ENCODE peak calls at places on chromosomes 7 and 10, in nine cellular contexts. One of them, this sample, is unnamed.

GRCh38 chr7:115033917-115034459 is 112.1 kb downstream of the MDFIC start:
- DNase-seq in HCT116: no peak
- DNase-seq in KG1: no peak
- DNase-seq in activated naive CD4-positive, alpha-beta T cell: no peak
- DNase-seq in omental fat pad: no peak
- DNase-seq in psoas muscle: no peak
- DNase-seq in NCI-H1092 treated with DMSO at 0.1 percent for 48 hours: no peak
- DNase-seq in gastrocnemius medialis: no peak
- DNase-seq in brain microvascular endothelial cell: no peak
- DNase-seq in this sample: no peak

GRCh38 chr10:97050205-97050745 is 135.5 kb downstream of the SLIT1 start:
- DNase-seq in HCT116: no peak
- DNase-seq in KG1: no peak
- DNase-seq in activated naive CD4-positive, alpha-beta T cell: no peak
- DNase-seq in omental fat pad: no peak
- DNase-seq in psoas muscle: no peak
- DNase-seq in NCI-H1092 treated with DMSO at 0.1 percent for 48 hours: no peak
- DNase-seq in gastrocnemius medialis: no peak
- DNase-seq in brain microvascular endothelial cell: no peak
- DNase-seq in this sample: no peak

GRCh38 chr7:87336136-87336535 is 9.3 kb upstream of the CROT start:
- DNase-seq in HCT116: no peak
- DNase-seq in KG1: no peak
- DNase-seq in activated naive CD4-positive, alpha-beta T cell: no peak
- DNase-seq in omental fat pad: no peak
- DNase-seq in psoas muscle: no peak
- DNase-seq in NCI-H1092 treated with DMSO at 0.1 percent for 48 hours: no peak
- DNase-seq in gastrocnemius medialis: no peak
- DNase-seq in brain microvascular endothelial cell: no peak
- DNase-seq in this sample: no peak

GRCh38 chr7:13144622-13145021 is 457.2 kb downstream of the ARL4A start:
- DNase-seq in HCT116: no peak
- DNase-seq in KG1: no peak
- DNase-seq in activated naive CD4-positive, alpha-beta T cell: no peak
- DNase-seq in omental fat pad: no peak
- DNase-seq in psoas muscle: no peak
- DNase-seq in NCI-H1092 treated with DMSO at 0.1 percent for 48 hours: no peak
- DNase-seq in gastrocnemius medialis: no peak
- DNase-seq in brain microvascular endothelial cell: peak
- DNase-seq in this sample: no peak

GRCh38 chr7:114243019-114243507 is 171.6 kb upstream of the FOXP2 start:
- DNase-seq in HCT116: peak
- DNase-seq in KG1: no peak
- DNase-seq in activated naive CD4-positive, alpha-beta T cell: no peak
- DNase-seq in omental fat pad: no peak
- DNase-seq in psoas muscle: no peak
- DNase-seq in NCI-H1092 treated with DMSO at 0.1 percent for 48 hours: no peak
- DNase-seq in gastrocnemius medialis: no peak
- DNase-seq in brain microvascular endothelial cell: peak
- DNase-seq in this sample: no peak

GRCh38 chr7:33423646-33424020 is 294.3 kb downstream of the BBS9 start:
- DNase-seq in HCT116: peak
- DNase-seq in KG1: peak
- DNase-seq in activated naive CD4-positive, alpha-beta T cell: no peak
- DNase-seq in omental fat pad: no peak
- DNase-seq in psoas muscle: no peak
- DNase-seq in NCI-H1092 treated with DMSO at 0.1 percent for 48 hours: peak
- DNase-seq in gastrocnemius medialis: no peak
- DNase-seq in brain microvascular endothelial cell: no peak
- DNase-seq in this sample: no peak

GRCh38 chr10:7703140-7703539 is at the start of gene ITIH2:
- DNase-seq in HCT116: no peak
- DNase-seq in KG1: no peak
- DNase-seq in activated naive CD4-positive, alpha-beta T cell: no peak
- DNase-seq in omental fat pad: no peak
- DNase-seq in psoas muscle: no peak
- DNase-seq in NCI-H1092 treated with DMSO at 0.1 percent for 48 hours: no peak
- DNase-seq in gastrocnemius medialis: no peak
- DNase-seq in brain microvascular endothelial cell: no peak
- DNase-seq in this sample: no peak

GRCh38 chr10:70475661-70476060 is 2.9 kb upstream of the PALD1 start:
- DNase-seq in HCT116: no peak
- DNase-seq in KG1: no peak
- DNase-seq in activated naive CD4-positive, alpha-beta T cell: no peak
- DNase-seq in omental fat pad: no peak
- DNase-seq in psoas muscle: no peak
- DNase-seq in NCI-H1092 treated with DMSO at 0.1 percent for 48 hours: no peak
- DNase-seq in gastrocnemius medialis: no peak
- DNase-seq in brain microvascular endothelial cell: no peak
- DNase-seq in this sample: no peak

GRCh38 chr7:97503367-97504094 is 228.4 kb upstream of the TAC1 start:
- DNase-seq in HCT116: no peak
- DNase-seq in KG1: no peak
- DNase-seq in activated naive CD4-positive, alpha-beta T cell: no peak
- DNase-seq in omental fat pad: no peak
- DNase-seq in psoas muscle: no peak
- DNase-seq in NCI-H1092 treated with DMSO at 0.1 percent for 48 hours: no peak
- DNase-seq in gastrocnemius medialis: no peak
- DNase-seq in brain microvascular endothelial cell: no peak
- DNase-seq in this sample: no peak

GRCh38 chr10:104130041-104130440 is 8.1 kb downstream of the SFR1 start:
- DNase-seq in HCT116: no peak
- DNase-seq in KG1: no peak
- DNase-seq in activated naive CD4-positive, alpha-beta T cell: no peak
- DNase-seq in omental fat pad: no peak
- DNase-seq in psoas muscle: no peak
- DNase-seq in NCI-H1092 treated with DMSO at 0.1 percent for 48 hours: no peak
- DNase-seq in gastrocnemius medialis: no peak
- DNase-seq in brain microvascular endothelial cell: no peak
- DNase-seq in this sample: no peak

GRCh38 chr7:28958235-28958945 is at the start of gene TRIL:
- DNase-seq in HCT116: no peak
- DNase-seq in KG1: no peak
- DNase-seq in activated naive CD4-positive, alpha-beta T cell: no peak
- DNase-seq in omental fat pad: peak
- DNase-seq in psoas muscle: peak
- DNase-seq in NCI-H1092 treated with DMSO at 0.1 percent for 48 hours: peak
- DNase-seq in gastrocnemius medialis: no peak
- DNase-seq in brain microvascular endothelial cell: peak
- DNase-seq in this sample: peak

GRCh38 chr7:491292-491957 is 28.2 kb downstream of the PDGFA start:
- DNase-seq in HCT116: no peak
- DNase-seq in KG1: no peak
- DNase-seq in activated naive CD4-positive, alpha-beta T cell: no peak
- DNase-seq in omental fat pad: no peak
- DNase-seq in psoas muscle: peak
- DNase-seq in NCI-H1092 treated with DMSO at 0.1 percent for 48 hours: no peak
- DNase-seq in gastrocnemius medialis: no peak
- DNase-seq in brain microvascular endothelial cell: no peak
- DNase-seq in this sample: peak

GRCh38 chr7:94436700-94437099 is 42.0 kb downstream of the COL1A2 start:
- DNase-seq in HCT116: no peak
- DNase-seq in KG1: no peak
- DNase-seq in activated naive CD4-positive, alpha-beta T cell: no peak
- DNase-seq in omental fat pad: no peak
- DNase-seq in psoas muscle: no peak
- DNase-seq in NCI-H1092 treated with DMSO at 0.1 percent for 48 hours: no peak
- DNase-seq in gastrocnemius medialis: no peak
- DNase-seq in brain microvascular endothelial cell: no peak
- DNase-seq in this sample: no peak

GRCh38 chr10:239109-239508 is 103.9 kb downstream of the ZMYND11 start:
- DNase-seq in HCT116: no peak
- DNase-seq in KG1: no peak
- DNase-seq in activated naive CD4-positive, alpha-beta T cell: no peak
- DNase-seq in omental fat pad: no peak
- DNase-seq in psoas muscle: no peak
- DNase-seq in NCI-H1092 treated with DMSO at 0.1 percent for 48 hours: no peak
- DNase-seq in gastrocnemius medialis: no peak
- DNase-seq in brain microvascular endothelial cell: peak
- DNase-seq in this sample: no peak

GRCh38 chr7:96322847-96323461 is 1.1 kb upstream of the SLC25A13 start:
- DNase-seq in HCT116: no peak
- DNase-seq in KG1: no peak
- DNase-seq in activated naive CD4-positive, alpha-beta T cell: no peak
- DNase-seq in omental fat pad: no peak
- DNase-seq in psoas muscle: no peak
- DNase-seq in NCI-H1092 treated with DMSO at 0.1 percent for 48 hours: no peak
- DNase-seq in gastrocnemius medialis: no peak
- DNase-seq in brain microvascular endothelial cell: no peak
- DNase-seq in this sample: no peak

GRCh38 chr10:72310241-72310633 is 36.5 kb downstream of the DDIT4 start:
- DNase-seq in HCT116: no peak
- DNase-seq in KG1: no peak
- DNase-seq in activated naive CD4-positive, alpha-beta T cell: no peak
- DNase-seq in omental fat pad: no peak
- DNase-seq in psoas muscle: peak
- DNase-seq in NCI-H1092 treated with DMSO at 0.1 percent for 48 hours: no peak
- DNase-seq in gastrocnemius medialis: peak
- DNase-seq in brain microvascular endothelial cell: no peak
- DNase-seq in this sample: no peak

GRCh38 chr10:85187047-85187446 is 858.7 kb downstream of the CCSER2 start:
- DNase-seq in HCT116: no peak
- DNase-seq in KG1: no peak
- DNase-seq in activated naive CD4-positive, alpha-beta T cell: no peak
- DNase-seq in omental fat pad: no peak
- DNase-seq in psoas muscle: no peak
- DNase-seq in NCI-H1092 treated with DMSO at 0.1 percent for 48 hours: no peak
- DNase-seq in gastrocnemius medialis: no peak
- DNase-seq in brain microvascular endothelial cell: no peak
- DNase-seq in this sample: no peak

GRCh38 chr10:84224411-84225028 is 824 bp downstream of the LRIT2 start:
- DNase-seq in HCT116: no peak
- DNase-seq in KG1: no peak
- DNase-seq in activated naive CD4-positive, alpha-beta T cell: no peak
- DNase-seq in omental fat pad: no peak
- DNase-seq in psoas muscle: no peak
- DNase-seq in NCI-H1092 treated with DMSO at 0.1 percent for 48 hours: no peak
- DNase-seq in gastrocnemius medialis: no peak
- DNase-seq in brain microvascular endothelial cell: no peak
- DNase-seq in this sample: no peak

GRCh38 chr7:79512269-79512668 is 58.8 kb upstream of the MAGI2 start:
- DNase-seq in HCT116: no peak
- DNase-seq in KG1: no peak
- DNase-seq in activated naive CD4-positive, alpha-beta T cell: no peak
- DNase-seq in omental fat pad: no peak
- DNase-seq in psoas muscle: no peak
- DNase-seq in NCI-H1092 treated with DMSO at 0.1 percent for 48 hours: no peak
- DNase-seq in gastrocnemius medialis: no peak
- DNase-seq in brain microvascular endothelial cell: no peak
- DNase-seq in this sample: no peak

GRCh38 chr7:80420876-80421275 is 91.0 kb downstream of the GNAT3 start:
- DNase-seq in HCT116: no peak
- DNase-seq in KG1: no peak
- DNase-seq in activated naive CD4-positive, alpha-beta T cell: no peak
- DNase-seq in omental fat pad: no peak
- DNase-seq in psoas muscle: no peak
- DNase-seq in NCI-H1092 treated with DMSO at 0.1 percent for 48 hours: no peak
- DNase-seq in gastrocnemius medialis: no peak
- DNase-seq in brain microvascular endothelial cell: no peak
- DNase-seq in this sample: no peak

GRCh38 chr10:79392020-79392398 is 44.7 kb downstream of the PPIF start:
- DNase-seq in HCT116: no peak
- DNase-seq in KG1: no peak
- DNase-seq in activated naive CD4-positive, alpha-beta T cell: no peak
- DNase-seq in omental fat pad: no peak
- DNase-seq in psoas muscle: peak
- DNase-seq in NCI-H1092 treated with DMSO at 0.1 percent for 48 hours: no peak
- DNase-seq in gastrocnemius medialis: no peak
- DNase-seq in brain microvascular endothelial cell: no peak
- DNase-seq in this sample: no peak

GRCh38 chr7:108448777-108449576 is 7.3 kb downstream of the NRCAM start:
- DNase-seq in HCT116: no peak
- DNase-seq in KG1: no peak
- DNase-seq in activated naive CD4-positive, alpha-beta T cell: no peak
- DNase-seq in omental fat pad: no peak
- DNase-seq in psoas muscle: no peak
- DNase-seq in NCI-H1092 treated with DMSO at 0.1 percent for 48 hours: peak
- DNase-seq in gastrocnemius medialis: no peak
- DNase-seq in brain microvascular endothelial cell: no peak
- DNase-seq in this sample: no peak

GRCh38 chr7:27745064-27745583 is 5.2 kb downstream of the TAX1BP1 start:
- DNase-seq in HCT116: peak
- DNase-seq in KG1: peak
- DNase-seq in activated naive CD4-positive, alpha-beta T cell: no peak
- DNase-seq in omental fat pad: no peak
- DNase-seq in psoas muscle: no peak
- DNase-seq in NCI-H1092 treated with DMSO at 0.1 percent for 48 hours: peak
- DNase-seq in gastrocnemius medialis: no peak
- DNase-seq in brain microvascular endothelial cell: peak
- DNase-seq in this sample: no peak

GRCh38 chr7:40566879-40567278 is 432.1 kb downstream of the SUGCT start:
- DNase-seq in HCT116: no peak
- DNase-seq in KG1: no peak
- DNase-seq in activated naive CD4-positive, alpha-beta T cell: no peak
- DNase-seq in omental fat pad: no peak
- DNase-seq in psoas muscle: no peak
- DNase-seq in NCI-H1092 treated with DMSO at 0.1 percent for 48 hours: no peak
- DNase-seq in gastrocnemius medialis: no peak
- DNase-seq in brain microvascular endothelial cell: no peak
- DNase-seq in this sample: no peak

GRCh38 chr7:51817694-51818093 is 501.1 kb upstream of the COBL start:
- DNase-seq in HCT116: no peak
- DNase-seq in KG1: no peak
- DNase-seq in activated naive CD4-positive, alpha-beta T cell: no peak
- DNase-seq in omental fat pad: no peak
- DNase-seq in psoas muscle: no peak
- DNase-seq in NCI-H1092 treated with DMSO at 0.1 percent for 48 hours: no peak
- DNase-seq in gastrocnemius medialis: no peak
- DNase-seq in brain microvascular endothelial cell: no peak
- DNase-seq in this sample: no peak

GRCh38 chr10:128059915-128060314 is 66.3 kb downstream of the MKI67 start:
- DNase-seq in HCT116: no peak
- DNase-seq in KG1: no peak
- DNase-seq in activated naive CD4-positive, alpha-beta T cell: no peak
- DNase-seq in omental fat pad: no peak
- DNase-seq in psoas muscle: no peak
- DNase-seq in NCI-H1092 treated with DMSO at 0.1 percent for 48 hours: no peak
- DNase-seq in gastrocnemius medialis: no peak
- DNase-seq in brain microvascular endothelial cell: no peak
- DNase-seq in this sample: no peak

GRCh38 chr7:90777075-90777864 is 181.1 kb downstream of the CDK14 start:
- DNase-seq in HCT116: no peak
- DNase-seq in KG1: no peak
- DNase-seq in activated naive CD4-positive, alpha-beta T cell: no peak
- DNase-seq in omental fat pad: no peak
- DNase-seq in psoas muscle: no peak
- DNase-seq in NCI-H1092 treated with DMSO at 0.1 percent for 48 hours: peak
- DNase-seq in gastrocnemius medialis: no peak
- DNase-seq in brain microvascular endothelial cell: no peak
- DNase-seq in this sample: no peak

GRCh38 chr7:133491846-133492652 is 239.2 kb downstream of the EXOC4 start:
- DNase-seq in HCT116: no peak
- DNase-seq in KG1: no peak
- DNase-seq in activated naive CD4-positive, alpha-beta T cell: no peak
- DNase-seq in omental fat pad: no peak
- DNase-seq in psoas muscle: no peak
- DNase-seq in NCI-H1092 treated with DMSO at 0.1 percent for 48 hours: no peak
- DNase-seq in gastrocnemius medialis: no peak
- DNase-seq in brain microvascular endothelial cell: no peak
- DNase-seq in this sample: no peak

GRCh38 chr10:95246582-95247051 is 44.2 kb downstream of the PDLIM1 start:
- DNase-seq in HCT116: peak
- DNase-seq in KG1: peak
- DNase-seq in activated naive CD4-positive, alpha-beta T cell: peak
- DNase-seq in omental fat pad: peak
- DNase-seq in psoas muscle: peak
- DNase-seq in NCI-H1092 treated with DMSO at 0.1 percent for 48 hours: peak
- DNase-seq in gastrocnemius medialis: peak
- DNase-seq in brain microvascular endothelial cell: peak
- DNase-seq in this sample: peak

GRCh38 chr7:12921751-12922345 is 234.4 kb downstream of the ARL4A start:
- DNase-seq in HCT116: no peak
- DNase-seq in KG1: no peak
- DNase-seq in activated naive CD4-positive, alpha-beta T cell: no peak
- DNase-seq in omental fat pad: no peak
- DNase-seq in psoas muscle: no peak
- DNase-seq in NCI-H1092 treated with DMSO at 0.1 percent for 48 hours: no peak
- DNase-seq in gastrocnemius medialis: no peak
- DNase-seq in brain microvascular endothelial cell: no peak
- DNase-seq in this sample: no peak

GRCh38 chr10:128036746-128037542 is 89.3 kb downstream of the MKI67 start:
- DNase-seq in HCT116: peak
- DNase-seq in KG1: no peak
- DNase-seq in activated naive CD4-positive, alpha-beta T cell: no peak
- DNase-seq in omental fat pad: no peak
- DNase-seq in psoas muscle: no peak
- DNase-seq in NCI-H1092 treated with DMSO at 0.1 percent for 48 hours: no peak
- DNase-seq in gastrocnemius medialis: no peak
- DNase-seq in brain microvascular endothelial cell: peak
- DNase-seq in this sample: no peak

This sample was measured in pancreas.